ENCODE peak calls at places on chromosomes 5 and 9, in seven cellular contexts. One of them, this sample, is unnamed.

GRCh38 chr5:138469540-138470321 is 4.5 kb downstream of the EGR1 start:
- DNase-seq in astrocyte: peak; percentile 91
- DNase-seq in endodermal cell: peak; percentile 77
- DNase-seq in neural progenitor cell: peak; percentile 55
- DNase-seq in SK-N-SH: peak; percentile 39
- DNase-seq in GM23248: peak; percentile 59
- DNase-seq in endothelial cell of umbilical vein: peak; percentile 22
- DNase-seq in this sample: no peak

GRCh38 chr9:5622019-5622418 is 6.9 kb upstream of the RIC1 start:
- DNase-seq in endodermal cell: no peak
- DNase-seq in GM23248: peak; percentile 91
- DNase-seq in SK-N-SH: no peak
- DNase-seq in endothelial cell of umbilical vein: no peak
- DNase-seq in astrocyte: peak; percentile 89
- DNase-seq in neural progenitor cell: no peak
- DNase-seq in this sample: no peak

GRCh38 chr5:173204185-173204979 is 30.6 kb downstream of the NKX2-5 start:
- DNase-seq in neural progenitor cell: no peak
- DNase-seq in SK-N-SH: no peak
- DNase-seq in GM23248: peak; percentile 61
- DNase-seq in astrocyte: no peak
- DNase-seq in endodermal cell: no peak
- DNase-seq in endothelial cell of umbilical vein: peak; percentile 36
- DNase-seq in this sample: peak; percentile 25

GRCh38 chr9:5671711-5672353 is 42.9 kb downstream of the RIC1 start:
- DNase-seq in endothelial cell of umbilical vein: no peak
- DNase-seq in astrocyte: no peak
- DNase-seq in endodermal cell: peak; percentile 67
- DNase-seq in SK-N-SH: no peak
- DNase-seq in GM23248: no peak
- DNase-seq in neural progenitor cell: peak; percentile 7
- DNase-seq in this sample: no peak

GRCh38 chr5:83752700-83753099 is 32.0 kb upstream of the HAPLN1 start:
- DNase-seq in GM23248: no peak
- DNase-seq in endodermal cell: no peak
- DNase-seq in SK-N-SH: no peak
- DNase-seq in neural progenitor cell: no peak
- DNase-seq in endothelial cell of umbilical vein: no peak
- DNase-seq in astrocyte: no peak
- DNase-seq in this sample: no peak

GRCh38 chr5:110917161-110917875 is 154.2 kb upstream of the TSLP start:
- DNase-seq in SK-N-SH: no peak
- DNase-seq in GM23248: peak; percentile 8
- DNase-seq in endothelial cell of umbilical vein: no peak
- DNase-seq in astrocyte: peak; percentile 87
- DNase-seq in neural progenitor cell: no peak
- DNase-seq in endodermal cell: no peak
- DNase-seq in this sample: no peak

GRCh38 chr9:89226076-89226475 is 47.5 kb upstream of the SHC3 start:
- DNase-seq in neural progenitor cell: peak; percentile 89
- DNase-seq in endothelial cell of umbilical vein: no peak
- DNase-seq in endodermal cell: peak; percentile 91
- DNase-seq in GM23248: peak; percentile 18
- DNase-seq in astrocyte: peak; percentile 39
- DNase-seq in SK-N-SH: peak; percentile 72
- DNase-seq in this sample: no peak

GRCh38 chr9:88737876-88738275 is 202.9 kb downstream of the NXNL2 start:
- DNase-seq in GM23248: no peak
- DNase-seq in endothelial cell of umbilical vein: peak; percentile 65
- DNase-seq in neural progenitor cell: no peak
- DNase-seq in SK-N-SH: no peak
- DNase-seq in endodermal cell: no peak
- DNase-seq in astrocyte: no peak
- DNase-seq in this sample: no peak

GRCh38 chr5:58248221-58248620 is 211.7 kb downstream of the PLK2 start:
- DNase-seq in SK-N-SH: no peak
- DNase-seq in GM23248: no peak
- DNase-seq in endothelial cell of umbilical vein: no peak
- DNase-seq in neural progenitor cell: no peak
- DNase-seq in endodermal cell: no peak
- DNase-seq in astrocyte: no peak
- DNase-seq in this sample: no peak

GRCh38 chr5:73365990-73366667 is 82.4 kb downstream of the FOXD1 start:
- DNase-seq in endodermal cell: no peak
- DNase-seq in endothelial cell of umbilical vein: no peak
- DNase-seq in neural progenitor cell: no peak
- DNase-seq in astrocyte: no peak
- DNase-seq in SK-N-SH: no peak
- DNase-seq in GM23248: no peak
- DNase-seq in this sample: no peak

GRCh38 chr5:37837101-37838032 is 2.5 kb downstream of the GDNF start:
- DNase-seq in endothelial cell of umbilical vein: peak; percentile 57
- DNase-seq in astrocyte: peak; percentile 54
- DNase-seq in endodermal cell: peak; percentile 90
- DNase-seq in neural progenitor cell: peak; percentile 78
- DNase-seq in SK-N-SH: peak; percentile 76
- DNase-seq in GM23248: peak; percentile 95
- DNase-seq in this sample: peak; percentile 71

GRCh38 chr9:85703398-85703797 is 38.4 kb downstream of the AGTPBP1 start:
- DNase-seq in endothelial cell of umbilical vein: no peak
- DNase-seq in GM23248: peak; percentile 3
- DNase-seq in endodermal cell: no peak
- DNase-seq in neural progenitor cell: no peak
- DNase-seq in astrocyte: peak; percentile 2
- DNase-seq in SK-N-SH: no peak
- DNase-seq in this sample: no peak

GRCh38 chr5:158641016-158641415 is 458.7 kb downstream of the EBF1 start:
- DNase-seq in astrocyte: no peak
- DNase-seq in endothelial cell of umbilical vein: no peak
- DNase-seq in GM23248: peak; percentile 27
- DNase-seq in endodermal cell: no peak
- DNase-seq in neural progenitor cell: no peak
- DNase-seq in SK-N-SH: no peak
- DNase-seq in this sample: no peak

GRCh38 chr5:95823738-95824609 is 1.4 kb upstream of the GLRX start:
- DNase-seq in GM23248: peak; percentile 99
- DNase-seq in astrocyte: peak; percentile 93
- DNase-seq in SK-N-SH: no peak
- DNase-seq in neural progenitor cell: no peak
- DNase-seq in endothelial cell of umbilical vein: peak; percentile 79
- DNase-seq in endodermal cell: peak; percentile 72
- DNase-seq in this sample: peak; percentile 78

GRCh38 chr5:73311291-73312110 is 137.1 kb downstream of the FOXD1 start:
- DNase-seq in astrocyte: peak; percentile 93
- DNase-seq in endothelial cell of umbilical vein: no peak
- DNase-seq in SK-N-SH: no peak
- DNase-seq in GM23248: peak; percentile 95
- DNase-seq in endodermal cell: peak; percentile 82
- DNase-seq in neural progenitor cell: peak; percentile 61
- DNase-seq in this sample: no peak

GRCh38 chr5:151905639-151906038 is 19.0 kb downstream of the GLRA1 start:
- DNase-seq in neural progenitor cell: no peak
- DNase-seq in astrocyte: peak; percentile 48
- DNase-seq in endodermal cell: no peak
- DNase-seq in endothelial cell of umbilical vein: no peak
- DNase-seq in GM23248: no peak
- DNase-seq in SK-N-SH: no peak
- DNase-seq in this sample: no peak

GRCh38 chr5:73292816-73293459 is 119.9 kb downstream of the TMEM174 start:
- DNase-seq in endothelial cell of umbilical vein: no peak
- DNase-seq in neural progenitor cell: no peak
- DNase-seq in GM23248: no peak
- DNase-seq in SK-N-SH: no peak
- DNase-seq in endodermal cell: no peak
- DNase-seq in astrocyte: no peak
- DNase-seq in this sample: no peak

GRCh38 chr9:128372188-128372641 is 1.0 kb downstream of the URM1 start:
- DNase-seq in endothelial cell of umbilical vein: peak; percentile 60
- DNase-seq in GM23248: peak; percentile 44
- DNase-seq in endodermal cell: no peak
- DNase-seq in astrocyte: no peak
- DNase-seq in SK-N-SH: no peak
- DNase-seq in neural progenitor cell: no peak
- DNase-seq in this sample: peak; percentile 35

GRCh38 chr9:81112638-81113037 is 576.7 kb downstream of the TLE1 start:
- DNase-seq in astrocyte: no peak
- DNase-seq in SK-N-SH: no peak
- DNase-seq in endodermal cell: no peak
- DNase-seq in GM23248: no peak
- DNase-seq in endothelial cell of umbilical vein: no peak
- DNase-seq in neural progenitor cell: peak; percentile 58
- DNase-seq in this sample: no peak
- H3K4me3 ChIP-seq in astrocyte: no peak overlapping the region
- H3K4me3 ChIP-seq in SK-N-SH: no peak overlapping the region
- H3K4me3 ChIP-seq in endodermal cell: no peak overlapping the region
- H3K4me3 ChIP-seq in GM23248: no peak overlapping the region
- H3K4me3 ChIP-seq in endothelial cell of umbilical vein: no peak overlapping the region
- H3K4me3 ChIP-seq in neural progenitor cell: no peak overlapping the region
- H3K4me3 ChIP-seq in this sample: no peak overlapping the region

DNA sequence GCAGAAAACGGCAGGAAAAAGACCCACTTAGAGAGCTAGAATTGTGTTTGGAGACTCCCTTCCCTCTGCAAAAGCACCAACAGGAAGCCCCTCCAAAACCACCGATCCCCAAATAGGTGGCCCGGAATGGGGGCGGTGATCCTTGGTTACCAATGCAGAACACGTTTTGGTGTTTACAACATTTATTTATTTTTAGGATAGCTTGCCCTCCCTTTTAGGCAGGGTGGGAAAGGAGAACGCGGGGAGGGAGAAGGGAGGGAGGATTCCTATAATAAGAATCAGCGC is 579 bp upstream of the NTRK2 start:
- DNase-seq in GM23248: no peak
- DNase-seq in endothelial cell of umbilical vein: no peak
- DNase-seq in neural progenitor cell: no peak
- DNase-seq in SK-N-SH: no peak
- DNase-seq in endodermal cell: no peak
- DNase-seq in astrocyte: no peak
- DNase-seq in this sample: peak; percentile 16
- H3K9ac ChIP-seq in GM23248: no peak overlapping the region
- H3K9ac ChIP-seq in endothelial cell of umbilical vein: no peak overlapping the region
- H3K9ac ChIP-seq in neural progenitor cell: no peak overlapping the region
- H3K9ac ChIP-seq in SK-N-SH: no peak overlapping the region
- H3K9ac ChIP-seq in endodermal cell: no peak overlapping the region
- H3K9ac ChIP-seq in astrocyte: no peak overlapping the region
- H3K9ac ChIP-seq in this sample: no peak overlapping the region

GRCh38 chr5:2259494-2260107 is 376.9 kb upstream of the IRX4 start:
- DNase-seq in neural progenitor cell: no peak
- DNase-seq in GM23248: no peak
- DNase-seq in endothelial cell of umbilical vein: no peak
- DNase-seq in SK-N-SH: no peak
- DNase-seq in astrocyte: no peak
- DNase-seq in endodermal cell: peak; percentile 20
- DNase-seq in this sample: no peak
- H3K9me3 ChIP-seq in neural progenitor cell: no peaks in the 10 kb centered on the region
- H3K9me3 ChIP-seq in GM23248: no peaks in the 10 kb centered on the region
- H3K9me3 ChIP-seq in endothelial cell of umbilical vein: peaks cover 6% of the 10 kb centered on the region
- H3K9me3 ChIP-seq in SK-N-SH: no peaks in the 10 kb centered on the region
- H3K9me3 ChIP-seq in astrocyte: peaks cover 21% of the 10 kb centered on the region
- H3K9me3 ChIP-seq in endodermal cell: no peaks in the 10 kb centered on the region
- H3K9me3 ChIP-seq in this sample: no peaks in the 10 kb centered on the region

GRCh38 chr5:17094830-17095229 is 122.6 kb upstream of the BASP1 start:
- DNase-seq in endothelial cell of umbilical vein: no peak
- DNase-seq in GM23248: peak; percentile 46
- DNase-seq in SK-N-SH: no peak
- DNase-seq in neural progenitor cell: no peak
- DNase-seq in endodermal cell: no peak
- DNase-seq in astrocyte: peak; percentile 28
- DNase-seq in this sample: no peak
- H3K4me3 ChIP-seq in endothelial cell of umbilical vein: no peak overlapping the region
- H3K4me3 ChIP-seq in GM23248: no peak overlapping the region
- H3K4me3 ChIP-seq in SK-N-SH: no peak overlapping the region
- H3K4me3 ChIP-seq in neural progenitor cell: no peak overlapping the region
- H3K4me3 ChIP-seq in endodermal cell: no peak overlapping the region
- H3K4me3 ChIP-seq in astrocyte: no peak overlapping the region
- H3K4me3 ChIP-seq in this sample: no peak overlapping the region

GRCh38 chr9:127186799-127187198 is 64.4 kb upstream of the ANGPTL2 start:
- DNase-seq in endodermal cell: no peak
- DNase-seq in neural progenitor cell: no peak
- DNase-seq in endothelial cell of umbilical vein: peak; percentile 75
- DNase-seq in astrocyte: no peak
- DNase-seq in SK-N-SH: no peak
- DNase-seq in GM23248: no peak
- DNase-seq in this sample: no peak

GRCh38 chr9:127185931-127186781 is 63.7 kb upstream of the ANGPTL2 start:
- DNase-seq in neural progenitor cell: peak; percentile 34
- DNase-seq in endothelial cell of umbilical vein: peak; percentile 77
- DNase-seq in endodermal cell: no peak
- DNase-seq in astrocyte: peak; percentile 80
- DNase-seq in GM23248: peak; percentile 97
- DNase-seq in SK-N-SH: peak; percentile 44
- DNase-seq in this sample: peak; percentile 49

GRCh38 chr9:127185181-127185580 is 62.7 kb upstream of the ANGPTL2 start:
- DNase-seq in endodermal cell: no peak
- DNase-seq in astrocyte: no peak
- DNase-seq in endothelial cell of umbilical vein: no peak
- DNase-seq in GM23248: no peak
- DNase-seq in neural progenitor cell: no peak
- DNase-seq in SK-N-SH: no peak
- DNase-seq in this sample: no peak

GRCh38 chr9:127188396-127188795 is 66.0 kb upstream of the ANGPTL2 start:
- DNase-seq in astrocyte: no peak
- DNase-seq in endothelial cell of umbilical vein: no peak
- DNase-seq in SK-N-SH: no peak
- DNase-seq in neural progenitor cell: no peak
- DNase-seq in GM23248: no peak
- DNase-seq in endodermal cell: no peak
- DNase-seq in this sample: no peak

GRCh38 chr9:127187231-127187956 is 65.0 kb upstream of the ANGPTL2 start:
- DNase-seq in endodermal cell: no peak
- DNase-seq in endothelial cell of umbilical vein: peak; percentile 95
- DNase-seq in neural progenitor cell: peak; percentile 55
- DNase-seq in GM23248: peak; percentile 99
- DNase-seq in astrocyte: peak; percentile 97
- DNase-seq in SK-N-SH: no peak
- DNase-seq in this sample: peak; percentile 45
- H3K9ac ChIP-seq in endodermal cell: no peak overlapping the region
- H3K9ac ChIP-seq in endothelial cell of umbilical vein: peak overlapping the region; percentile 12
- H3K9ac ChIP-seq in neural progenitor cell: no peak overlapping the region
- H3K9ac ChIP-seq in GM23248: peak overlapping the region; percentile 84
- H3K9ac ChIP-seq in astrocyte: no peak overlapping the region
- H3K9ac ChIP-seq in SK-N-SH: no peak overlapping the region
- H3K9ac ChIP-seq in this sample: peak overlapping the region; percentile 44

GRCh38 chr5:53076014-53076413 is 33.5 kb downstream of the MOCS2 start:
- DNase-seq in endodermal cell: no peak
- DNase-seq in SK-N-SH: no peak
- DNase-seq in astrocyte: no peak
- DNase-seq in GM23248: peak; percentile 5
- DNase-seq in neural progenitor cell: no peak
- DNase-seq in endothelial cell of umbilical vein: no peak
- DNase-seq in this sample: no peak

GRCh38 chr5:53084856-53085255 is 24.7 kb downstream of the MOCS2 start:
- DNase-seq in endothelial cell of umbilical vein: no peak
- DNase-seq in endodermal cell: no peak
- DNase-seq in SK-N-SH: no peak
- DNase-seq in neural progenitor cell: no peak
- DNase-seq in GM23248: no peak
- DNase-seq in astrocyte: no peak
- DNase-seq in this sample: no peak

GRCh38 chr5:53080271-53080670 is 29.3 kb downstream of the MOCS2 start:
- DNase-seq in neural progenitor cell: no peak
- DNase-seq in endothelial cell of umbilical vein: no peak
- DNase-seq in SK-N-SH: no peak
- DNase-seq in GM23248: no peak
- DNase-seq in endodermal cell: no peak
- DNase-seq in astrocyte: no peak
- DNase-seq in this sample: no peak
- H3K9me3 ChIP-seq in neural progenitor cell: no peaks in the 10 kb centered on the region
- H3K9me3 ChIP-seq in endothelial cell of umbilical vein: no peaks in the 10 kb centered on the region
- H3K9me3 ChIP-seq in SK-N-SH: no peaks in the 10 kb centered on the region
- H3K9me3 ChIP-seq in GM23248: no peaks in the 10 kb centered on the region
- H3K9me3 ChIP-seq in endodermal cell: no peaks in the 10 kb centered on the region
- H3K9me3 ChIP-seq in astrocyte: no peaks in the 10 kb centered on the region
- H3K9me3 ChIP-seq in this sample: no peaks in the 10 kb centered on the region

This sample was measured in colonic mucosa.